ENCODE peak calls at places on chromosomes 12 and 14, in four cellular contexts. M is GM12891, J is K562, C is GM12878. P is an unnamed sample.
A peak's percentile ranks its signal among the peaks of the same experiment; 100 is the strongest.

GRCh38 chr12:103840399-103840880 is 594 bp downstream of the NT5DC3 start:
- DNase-seq in M (peak; percentile 34), C (no peak), J (no peak), P (no peak)

GRCh38 chr12:95709152-95709551 is 81.4 kb downstream of the NTN4 start:
- DNase-seq in C (no peak), M (no peak), J (no peak), P (no peak)

GRCh38 chr14:92902726-92903125 is 20.2 kb upstream of the CHGA start:
- DNase-seq in M (no peak), C (no peak), J (no peak), P (no peak)

GRCh38 chr12:4157122-4157521 is 116.4 kb upstream of the CCND2 start:
- DNase-seq in M (no peak), J (no peak), C (no peak), P (no peak)

GRCh38 chr14:92323031-92323915 is at the start of gene SLC24A4:
- DNase-seq in C (no peak), M (peak; percentile 41), J (no peak), P (peak; percentile 5)

GRCh38 chr12:94718114-94718513 is 67.8 kb upstream of the TMCC3 start:
- DNase-seq in M (no peak), J (no peak), C (no peak), P (no peak)

GRCh38 chr14:59727073-59727661 is 143.4 kb downstream of the RTN1 start:
- DNase-seq in J (no peak), M (no peak), C (no peak), P (no peak)

GRCh38 chr14:23365353-23366162 is 586 bp upstream of the EFS start:
- DNase-seq in C (no peak), J (no peak), M (no peak), P (no peak)

GRCh38 chr12:132066345-132066685 is 77.8 kb downstream of the DDX51 start:
- DNase-seq in J (no peak), C (peak; percentile 77), M (peak; percentile 49), P (peak; percentile 80)

GRCh38 chr14:51283402-51283825 is 43.4 kb downstream of the TMX1 start:
- DNase-seq in J (peak; percentile 40), C (no peak), M (no peak), P (no peak)

GRCh38 chr12:15336772-15337553 is 14.7 kb downstream of the PTPRO start:
- DNase-seq in C (no peak), J (no peak), M (no peak), P (no peak)

GRCh38 chr12:48219635-48220034 is 16.5 kb upstream of the OR10AD1 start:
- DNase-seq in J (no peak), M (no peak), C (no peak), P (no peak)

GRCh38 chr12:63982787-63983186 is 138.3 kb downstream of the SRGAP1 start:
- DNase-seq in J (no peak), M (no peak), C (no peak), P (no peak)

GRCh38 chr12:32804301-32804700 is 48.6 kb upstream of the YARS2 start:
- DNase-seq in J (no peak), C (no peak), M (no peak), P (no peak)

GRCh38 chr14:105157872-105158271 is 10.7 kb downstream of the JAG2 start:
- DNase-seq in M (no peak), J (no peak), C (no peak), P (no peak)

GRCh38 chr12:41769810-41770209 is 374.9 kb downstream of the GXYLT1 start:
- DNase-seq in M (no peak), J (no peak), C (no peak), P (no peak)

GRCh38 chr12:16225692-16226091 is 51.8 kb downstream of the SLC15A5 start:
- DNase-seq in M (no peak), J (no peak), C (no peak), P (peak; percentile 56)

GRCh38 chr12:4307593-4308333 is 13.2 kb upstream of the TIGAR start:
- DNase-seq in C (no peak), M (peak; percentile 53), J (peak; percentile 51), P (no peak)

GRCh38 chr12:19402743-19403400 is 36.4 kb upstream of the AEBP2 start:
- DNase-seq in J (no peak), C (no peak), M (no peak), P (no peak)

GRCh38 chr12:124517260-124518050 is 50.0 kb downstream of the NCOR2 start:
- DNase-seq in C (no peak), J (no peak), M (no peak), P (no peak)

GRCh38 chr14:52188381-52188780 is 79.1 kb upstream of the PTGDR start:
- DNase-seq in J (no peak), M (no peak), C (no peak), P (no peak)

GRCh38 chr12:64669270-64669842 is 59.1 kb downstream of the RASSF3 start:
- DNase-seq in J (peak; percentile 37), C (peak; percentile 73), M (no peak), P (peak; percentile 27)

GRCh38 chr12:128813392-128813791 is 10.4 kb downstream of the SLC15A4 start:
- DNase-seq in M (no peak), C (no peak), J (no peak), P (no peak)

GRCh38 chr12:78035913-78036658 is 205.4 kb downstream of the NAV3 start:
- DNase-seq in J (no peak), C (no peak), M (no peak), P (no peak)

GRCh38 chr12:11763760-11764520 is 114.5 kb downstream of the ETV6 start:
- DNase-seq in M (no peak), C (no peak), J (no peak), P (no peak)

GRCh38 chr12:46468159-46468558 is 95.6 kb upstream of the SLC38A2 start:
- DNase-seq in J (no peak), C (no peak), M (no peak), P (no peak)

GRCh38 chr14:21102472-21103164 is 1.8 kb downstream of the TMEM253 start:
- DNase-seq in J (peak; percentile 60), M (no peak), C (no peak), P (no peak)

GRCh38 chr12:130041983-130042812 is 120.1 kb upstream of the FZD10 start:
- DNase-seq in J (peak; percentile 51), C (no peak), M (no peak), P (no peak)

GRCh38 chr14:100332797-100333196 is 9.7 kb downstream of the SLC25A47 start:
- DNase-seq in M (no peak), J (no peak), C (no peak), P (no peak)

GRCh38 chr12:107775093-107775721 is 703 bp downstream of the ASCL4 start:
- DNase-seq in M (peak; percentile 23), J (no peak), C (no peak), P (no peak)

GRCh38 chr14:21978184-21978998 is 304.8 kb upstream of the OR4E1 start:
- DNase-seq in M (peak; percentile 25), J (peak; percentile 47), C (no peak), P (peak; percentile 32)

GRCh38 chr14:52862652-52863338 is 71.4 kb upstream of the GNPNAT1 start:
- DNase-seq in J (no peak), C (no peak), M (no peak), P (no peak)

GRCh38 chr14:73258845-73259611 is 21.7 kb downstream of the PAPLN start:
- DNase-seq in J (no peak), M (no peak), C (no peak), P (no peak)

GRCh38 chr14:104283197-104284106 is 145.1 kb downstream of the KIF26A start:
- DNase-seq in C (no peak), J (no peak), M (no peak), P (no peak)

GRCh38 chr14:51444381-51445000 is 204.4 kb downstream of the TMX1 start:
- DNase-seq in M (no peak), C (no peak), J (no peak), P (no peak)

DNA sequence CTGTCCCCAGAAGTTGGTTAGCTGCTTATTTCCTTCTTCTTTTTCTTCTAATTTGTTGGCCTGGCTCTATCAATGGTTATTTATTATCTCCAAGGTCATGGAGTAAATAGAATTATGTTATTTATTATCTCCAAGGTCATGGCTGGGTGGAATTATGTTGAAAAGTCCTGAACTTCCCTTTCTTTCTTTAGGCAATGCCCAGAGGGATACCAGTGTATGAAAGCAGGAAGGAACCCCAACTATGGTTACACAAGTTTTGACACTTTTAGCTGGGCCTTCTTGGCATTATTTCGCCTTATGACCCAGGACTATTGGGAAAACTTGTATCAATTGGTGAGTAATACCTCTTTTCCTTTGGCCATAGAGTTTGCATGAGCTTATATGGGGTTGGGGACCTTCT is 111.5 kb downstream of the SCN8A start:
- DNase-seq in M (no peak), C (no peak), J (no peak), P (no peak)
- TF ChIP-seq POLR2AphosphoS5 in M (no peak), C (no peak), J (no peak), P (no peak)

DNA sequence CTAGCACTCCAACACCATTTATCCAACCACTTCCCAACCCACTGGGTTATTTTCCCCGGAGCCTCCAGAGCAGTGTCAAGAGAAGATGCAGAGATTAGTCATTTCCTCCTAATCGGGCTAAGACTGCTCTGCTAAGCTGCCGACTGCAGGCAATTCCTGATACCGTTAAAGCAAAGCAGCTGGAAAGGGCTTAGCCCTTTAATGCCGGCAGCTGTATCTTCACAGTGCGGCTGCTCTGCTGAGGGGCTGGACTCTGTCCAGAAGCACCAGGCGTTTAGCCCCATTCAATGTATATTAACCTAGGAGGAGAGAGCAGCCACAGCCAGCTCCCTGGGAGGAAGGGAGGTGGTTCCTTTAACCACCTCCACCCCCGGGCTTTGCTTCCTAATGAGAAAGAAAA is 11.1 kb downstream of the AQP6 start:
- DNase-seq in J (peak; percentile 65), M (no peak), C (no peak), P (no peak)
- TF ChIP-seq SPI1 in J (no peak), M (no peak), C (no peak), P (no peak)

DNA sequence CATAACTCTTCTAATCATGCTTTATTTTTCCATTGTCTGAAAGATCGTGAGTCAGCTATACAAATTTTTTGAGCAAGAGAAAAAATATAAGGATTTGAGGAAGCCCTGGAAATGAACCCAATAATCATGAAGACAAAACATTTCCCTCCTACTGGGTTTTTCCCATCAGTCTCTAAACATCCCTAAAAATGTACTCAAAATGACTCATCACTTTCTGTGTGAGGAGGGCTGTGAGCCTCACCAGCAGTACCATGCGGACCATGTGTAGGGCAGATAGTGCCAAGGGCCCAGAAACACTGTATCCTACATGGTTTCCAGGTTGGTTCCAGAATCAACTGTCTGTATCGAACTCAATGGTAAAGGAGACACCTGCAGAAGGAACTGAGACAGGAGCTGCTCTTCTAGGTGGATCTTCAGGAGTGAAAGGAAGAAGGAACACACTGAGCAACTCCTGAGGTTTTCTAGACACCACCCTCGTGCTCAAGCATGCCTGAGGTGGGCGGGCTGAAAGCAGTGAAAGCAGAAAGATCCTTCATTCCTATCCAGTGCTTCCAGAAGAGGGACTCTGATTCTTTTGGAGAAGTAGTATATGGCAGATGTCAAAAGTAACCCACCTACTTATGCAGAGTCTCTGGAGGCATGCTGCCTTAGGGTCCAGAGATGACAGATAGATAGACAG is 48.6 kb upstream of the RHOJ start:
- DNase-seq in M (no peak), J (no peak), C (no peak), P (no peak)
- TF ChIP-seq POLR2AphosphoS5 in M (no peak), J (no peak), C (no peak), P (no peak)

DNA sequence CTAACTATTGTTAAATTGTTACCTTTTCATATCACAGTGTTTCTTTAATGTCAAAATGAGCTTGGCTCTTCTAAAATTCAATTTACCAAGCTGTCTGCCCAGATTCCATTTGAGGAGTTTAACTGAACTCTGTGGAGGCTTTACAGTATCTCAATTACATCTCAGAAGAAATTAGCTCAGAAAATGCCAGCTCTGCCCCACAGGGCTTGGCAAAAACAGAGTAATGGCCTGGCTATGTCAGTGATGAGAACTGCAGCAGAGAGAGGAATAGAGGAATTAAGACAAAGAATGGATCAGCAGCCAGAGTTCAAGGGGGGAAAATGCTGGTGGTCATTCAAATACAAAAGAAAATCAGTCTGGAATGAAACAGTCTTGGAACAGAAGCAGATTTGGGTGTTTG is 15.8 kb upstream of the TMTC1 start:
- DNase-seq in J (no peak), M (no peak), C (no peak), P (no peak)
- TF ChIP-seq SPI1 in J (no peak), M (no peak), C (no peak), P (no peak)

P was measured in HL-60.